ENCODE peak calls at places on chromosomes 13 and 19, in five cellular contexts. A is SK-N-SH, U is BE2C, Z is thoracic aorta, D is fibroblast of pulmonary artery. G is an unnamed sample.

GRCh38 chr19:51018745-51019543 is 565 bp downstream of the KLK10 start:
- DNase-seq in A (no peak), U (no peak), Z (no peak), D (peak), G (peak)

GRCh38 chr13:45875951-45876350 is 24.4 kb upstream of the SIAH3 start:
- DNase-seq in A (no peak), U (no peak), Z (no peak), D (no peak), G (no peak)

GRCh38 chr19:18865973-18866799 is 29.8 kb downstream of the CERS1 start:
- DNase-seq in A (peak), U (peak), Z (no peak), D (peak), G (peak)

GRCh38 chr19:35279985-35280821 is 2.1 kb upstream of the HAMP start:
- DNase-seq in A (no peak), U (peak), Z (no peak), D (no peak), G (peak)

GRCh38 chr13:79966502-79966901 is 374.4 kb downstream of the SPRY2 start:
- DNase-seq in A (no peak), U (no peak), Z (no peak), D (no peak), G (no peak)

GRCh38 chr13:59133903-59134302 is 1029.8 kb downstream of the DIAPH3 start:
- DNase-seq in A (no peak), U (no peak), Z (no peak), D (no peak), G (no peak)

GRCh38 chr19:35718345-35719041 is 690 bp downstream of the KMT2B start:
- DNase-seq in A (peak), U (peak), Z (no peak), D (peak), G (peak)

GRCh38 chr19:57280913-57281425 is 684 bp downstream of the ZNF460 start:
- DNase-seq in A (peak), U (no peak), Z (no peak), D (no peak), G (no peak)

GRCh38 chr13:49421391-49421790 is 22.5 kb downstream of the CAB39L start:
- DNase-seq in A (no peak), U (peak), Z (no peak), D (peak), G (no peak)

GRCh38 chr13:29852464-29853054 is 2.1 kb upstream of the UBL3 start:
- DNase-seq in A (no peak), U (no peak), Z (no peak), D (no peak), G (no peak)

GRCh38 chr19:29795882-29796523 is 15.8 kb upstream of the CCNE1 start:
- DNase-seq in A (no peak), U (no peak), Z (no peak), D (no peak), G (no peak)

GRCh38 chr19:19909654-19910053 is 8.9 kb downstream of the ZNF93 start:
- DNase-seq in A (no peak), U (no peak), Z (no peak), D (no peak), G (no peak)

GRCh38 chr19:5436101-5436947 is 18.9 kb upstream of the ZNRF4 start:
- DNase-seq in A (peak), U (peak), Z (no peak), D (peak), G (peak)

GRCh38 chr13:114050536-114051450 is 76.9 kb upstream of the C13orf46 start:
- DNase-seq in A (no peak), U (no peak), Z (no peak), D (no peak), G (no peak)

GRCh38 chr19:7738023-7738422 is 6.1 kb upstream of the CLEC4G start:
- DNase-seq in A (no peak), U (no peak), Z (no peak), D (no peak), G (no peak)

GRCh38 chr13:111361046-111361872 is 40.8 kb downstream of the TEX29 start:
- DNase-seq in A (no peak), U (no peak), Z (no peak), D (no peak), G (no peak)

GRCh38 chr13:28744091-28744536 is 25.3 kb upstream of the SLC46A3 start:
- DNase-seq in A (no peak), U (no peak), Z (no peak), D (peak), G (no peak)

DNA sequence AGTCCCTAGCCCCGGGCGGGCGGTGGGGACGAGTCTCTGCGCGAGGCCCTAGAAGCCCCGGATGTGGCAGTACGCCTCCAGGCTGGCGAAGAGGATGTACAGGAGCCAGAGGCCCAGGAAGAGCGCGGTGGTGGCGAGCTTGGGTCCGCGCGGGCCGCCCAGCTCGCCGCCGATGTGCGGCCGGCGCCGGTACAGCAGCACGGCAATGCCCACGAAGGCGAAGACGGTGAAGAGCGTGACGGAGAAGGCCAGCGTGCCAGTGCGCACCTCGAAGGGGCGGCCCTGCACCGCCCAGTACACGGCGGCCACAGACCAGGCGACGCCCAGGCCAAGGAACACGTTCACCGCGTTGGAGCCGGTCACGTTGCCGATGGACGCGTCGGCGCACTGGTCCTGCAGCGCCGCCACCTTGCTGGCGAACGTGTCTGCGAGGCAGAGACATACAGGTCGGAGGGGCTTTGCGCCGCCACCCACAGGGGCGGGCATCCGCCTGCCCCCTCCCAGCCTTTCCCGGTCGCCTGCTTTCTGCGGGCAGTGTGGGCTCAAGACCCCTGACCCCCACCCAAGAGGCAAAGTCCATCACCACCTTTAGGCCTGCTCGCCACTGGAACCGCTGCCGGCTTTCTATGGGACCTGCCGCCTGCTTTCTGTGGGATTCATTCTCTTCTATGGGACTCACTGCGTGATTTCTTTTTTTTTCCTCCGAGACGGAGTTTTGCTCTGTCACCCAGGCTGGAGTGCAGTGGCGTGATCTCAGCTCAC is 10.9 kb upstream of the MEIS3 start:
- DNase-seq in A (no peak), U (no peak), Z (no peak), D (peak), G (peak)
- TF ChIP-seq CTCF in A (no peak), U (no peak), Z (peak), D (peak), G (peak)

GRCh38 chr19:45298264-45298663 is 24.4 kb downstream of the CKM start:
- DNase-seq in A (no peak), U (no peak), Z (no peak), D (no peak), G (no peak)
- TF ChIP-seq CTCF in A (no peak), U (no peak), Z (no peak), D (no peak), G (no peak)

GRCh38 chr13:108176685-108177274 is 38.6 kb downstream of the LIG4 start:
- DNase-seq in A (peak), U (peak), Z (no peak), D (peak), G (peak)
- TF ChIP-seq CTCF in A (peak), U (peak), Z (no peak), D (peak), G (peak)

GRCh38 chr13:107200491-107200890 is 632.6 kb upstream of the ARGLU1 start:
- DNase-seq in A (no peak), U (no peak), Z (no peak), D (no peak), G (no peak)

GRCh38 chr13:107208889-107209288 is 641.0 kb upstream of the ARGLU1 start:
- DNase-seq in A (no peak), U (no peak), Z (no peak), D (peak), G (no peak)

GRCh38 chr13:107205318-107206112 is 637.6 kb upstream of the ARGLU1 start:
- DNase-seq in A (peak), U (peak), Z (no peak), D (peak), G (peak)

GRCh38 chr13:107202371-107203023 is 634.6 kb upstream of the ARGLU1 start:
- DNase-seq in A (no peak), U (no peak), Z (no peak), D (peak), G (no peak)

DNA sequence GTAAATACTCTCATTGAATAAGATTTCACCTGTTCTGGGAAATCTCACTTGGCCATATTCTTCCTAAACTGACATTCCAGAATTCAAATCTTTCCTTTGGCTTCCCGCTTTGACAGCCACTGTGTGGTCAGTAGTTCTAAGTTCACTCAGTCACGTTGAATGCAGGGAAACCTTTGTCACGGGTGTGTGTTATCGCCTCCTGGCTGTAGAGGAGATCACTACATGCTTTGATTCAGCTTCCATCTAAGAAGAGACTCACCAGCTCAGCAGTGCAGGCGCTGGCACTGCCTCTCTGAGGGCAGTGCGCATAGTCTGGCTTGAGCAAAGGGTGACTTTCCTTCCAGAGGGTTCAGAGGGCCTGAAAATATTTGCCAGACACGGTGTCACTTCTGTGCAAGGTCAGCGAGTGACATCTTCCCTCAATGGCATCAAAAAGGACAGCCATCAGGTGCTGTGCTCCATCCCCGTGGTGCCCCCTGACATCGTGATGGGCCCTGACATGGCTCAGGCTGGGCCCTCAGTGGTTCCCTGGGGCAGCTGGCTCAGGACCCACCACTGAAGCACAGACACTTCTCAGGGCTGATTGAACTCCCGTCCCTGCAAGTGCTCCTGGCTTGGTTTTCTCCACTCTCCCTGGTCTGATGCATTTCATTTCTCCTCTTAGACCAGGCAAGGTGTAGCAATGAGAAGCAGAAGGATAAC is 635.4 kb upstream of the ARGLU1 start:
- DNase-seq in A (peak), U (peak), Z (no peak), D (peak), G (peak)
- TF ChIP-seq CTCF in A (peak), U (peak), Z (no peak), D (peak), G (peak)

DNA sequence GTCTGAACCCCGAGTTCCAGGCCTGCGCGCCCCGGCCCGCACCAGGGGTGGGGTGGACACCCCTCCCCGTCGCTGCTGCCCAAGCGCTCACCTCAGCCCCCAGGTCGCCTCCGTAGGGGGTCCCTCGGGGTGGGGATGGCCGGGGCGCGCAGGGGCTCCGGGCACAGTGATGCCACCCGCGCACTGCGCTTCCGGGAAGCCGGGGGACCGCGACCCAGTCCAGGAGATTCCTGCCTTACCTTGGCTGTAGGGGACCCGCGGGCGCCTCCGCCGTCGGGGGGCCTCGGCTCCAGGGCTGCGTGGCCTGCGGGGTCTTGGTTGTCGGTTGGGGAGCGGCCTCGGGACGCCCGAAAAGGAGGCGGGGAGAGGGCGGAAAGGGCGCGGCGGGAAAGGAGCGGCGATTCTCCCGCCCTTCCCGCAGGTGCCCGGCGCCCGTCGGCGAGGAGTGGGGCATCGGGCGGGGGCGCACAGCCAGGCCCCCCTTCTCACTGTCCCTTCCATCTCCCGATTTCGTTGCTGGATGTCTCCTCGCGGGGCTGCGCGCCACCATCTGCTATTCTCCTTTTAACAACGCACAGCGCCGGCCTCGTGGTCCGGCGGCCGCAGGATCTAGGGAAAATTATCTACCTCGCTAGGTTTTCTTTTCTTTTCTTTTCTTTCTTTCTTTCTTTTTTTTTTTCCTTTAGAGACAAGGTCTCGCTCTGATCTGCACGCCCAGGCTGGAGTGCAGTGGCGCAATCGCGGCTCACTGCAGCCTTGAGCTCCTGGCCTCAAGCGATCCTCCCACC is at the start of gene KEAP1:
- DNase-seq in A (peak), U (peak), Z (no peak), D (peak), G (peak)
- TF ChIP-seq CTCF in A (no peak), U (no peak), Z (no peak), D (no peak), G (no peak)

GRCh38 chr19:535017-535835 is 3.7 kb downstream of the CDC34 start:
- DNase-seq in A (no peak), U (no peak), Z (no peak), D (no peak), G (no peak)
- TF ChIP-seq CTCF in A (no peak), U (no peak), Z (no peak), D (no peak), G (no peak)

G was measured in glutamatergic neuron.